ENCODE peak calls at places on chromosomes 3 and 15, in five cellular contexts. J is choroid plexus epithelial cell; D is T-cell; P is stimulated activated CD4-positive, alpha-beta T cell treated with anti-CD3 and anti-CD28 coated beads, Interleukin-1b, Interleukin-23, amount 100 ng/mL, for 24 hours; C is effector CD4-positive, alpha-beta T cell. Q is an unnamed sample.

GRCh38 chr3:157294444-157294843 is 134.5 kb upstream of the CCNL1 start:
- DNase-seq in J (peak; percentile 58), D (no peak), P (no peak), C (no peak), Q (no peak)

GRCh38 chr15:42349178-42349577 is 10.1 kb upstream of the CAPN3 start:
- DNase-seq in J (peak; percentile 76), D (no peak), P (no peak), C (no peak), Q (no peak)

GRCh38 chr3:72679540-72680198 is 168.6 kb downstream of the SHQ1 start:
- DNase-seq in J (no peak), D (no peak), P (no peak), C (no peak), Q (no peak)

GRCh38 chr3:71447803-71448202 is 135.7 kb downstream of the FOXP1 start:
- DNase-seq in J (peak; percentile 33), D (no peak), P (no peak), C (no peak), Q (no peak)

GRCh38 chr15:78440375-78441373 is 2.7 kb downstream of the IREB2 start:
- DNase-seq in J (no peak), D (no peak), P (no peak), C (no peak), Q (no peak)

GRCh38 chr3:42709621-42710020 is 7.0 kb upstream of the HHATL start:
- DNase-seq in J (no peak), D (no peak), P (no peak), C (no peak), Q (no peak)

GRCh38 chr3:108171095-108171494 is 51.1 kb downstream of the IFT57 start:
- DNase-seq in J (no peak), D (no peak), P (no peak), C (no peak), Q (no peak)

GRCh38 chr3:29708884-29709283 is 428.0 kb downstream of the RBMS3 start:
- DNase-seq in J (no peak), D (no peak), P (no peak), C (no peak), Q (no peak)

GRCh38 chr3:49602877-49603411 is 48.7 kb downstream of the BSN start:
- DNase-seq in J (no peak), D (peak; percentile 29), P (peak; percentile 20), C (peak; percentile 41), Q (no peak)

GRCh38 chr15:32669870-32670623 is 28.5 kb downstream of the SCG5 start:
- DNase-seq in J (peak; percentile 65), D (no peak), P (no peak), C (no peak), Q (no peak)

GRCh38 chr15:62165029-62165792 is at the start of gene C2CD4B:
- DNase-seq in J (no peak), D (no peak), P (no peak), C (no peak), Q (peak; percentile 42)

GRCh38 chr3:105904683-105905320 is 36.0 kb upstream of the CBLB start:
- DNase-seq in J (peak; percentile 43), D (no peak), P (no peak), C (no peak), Q (no peak)

GRCh38 chr3:38538773-38539353 is 42.7 kb downstream of the EXOG start:
- DNase-seq in J (no peak), D (no peak), P (no peak), C (no peak), Q (no peak)

GRCh38 chr3:182861345-182861744 is 68.0 kb downstream of the ATP11B start:
- DNase-seq in J (peak; percentile 5), D (no peak), P (no peak), C (no peak), Q (no peak)

GRCh38 chr3:127393131-127393820 is 105.4 kb upstream of the PRR20G start:
- DNase-seq in J (no peak), D (no peak), P (no peak), C (no peak), Q (no peak)

GRCh38 chr3:9404680-9405079 is 7.3 kb downstream of the SETD5 start:
- DNase-seq in J (peak; percentile 23), D (peak; percentile 10), P (no peak), C (peak; percentile 23), Q (no peak)

GRCh38 chr3:52679811-52680210 is 5.9 kb downstream of the PBRM1 start:
- DNase-seq in J (peak; percentile 27), D (no peak), P (no peak), C (no peak), Q (no peak)

GRCh38 chr3:64238971-64239667 is 13.9 kb upstream of the PRICKLE2 start:
- DNase-seq in J (peak; percentile 98), D (no peak), P (no peak), C (no peak), Q (peak; percentile 67)

GRCh38 chr15:38705421-38706219 is 141.0 kb upstream of the RASGRP1 start:
- DNase-seq in J (no peak), D (no peak), P (no peak), C (no peak), Q (no peak)

GRCh38 chr15:88448991-88449461 is 18.2 kb downstream of the MRPL46 start:
- DNase-seq in J (no peak), D (no peak), P (no peak), C (no peak), Q (no peak)

GRCh38 chr15:27694506-27695077 is 404.5 kb downstream of the OCA2 start:
- DNase-seq in J (peak; percentile 5), D (no peak), P (no peak), C (no peak), Q (no peak)

GRCh38 chr15:63381301-63382192 is at the start of gene CA12:
- DNase-seq in J (peak; percentile 53), D (no peak), P (no peak), C (no peak), Q (peak; percentile 58)

GRCh38 chr15:92343869-92344643 is 49.6 kb upstream of the ST8SIA2 start:
- DNase-seq in J (no peak), D (no peak), P (no peak), C (no peak), Q (peak; percentile 6)

GRCh38 chr3:104696470-104696869 is 670.2 kb upstream of the ALCAM start:
- DNase-seq in J (no peak), D (no peak), P (no peak), C (no peak), Q (no peak)

GRCh38 chr15:59140422-59141226 is 35.7 kb downstream of the CCNB2 start:
- DNase-seq in J (peak; percentile 36), D (no peak), P (no peak), C (no peak), Q (no peak)

GRCh38 chr15:70361891-70362290 is 264.2 kb upstream of the TLE3 start:
- DNase-seq in J (no peak), D (no peak), P (no peak), C (no peak), Q (no peak)

GRCh38 chr15:71599404-71600225 is 210.7 kb upstream of the NR2E3 start:
- DNase-seq in J (no peak), D (no peak), P (no peak), C (no peak), Q (no peak)

GRCh38 chr3:37680393-37680792 is 181.3 kb upstream of the CTDSPL start:
- DNase-seq in J (no peak), D (no peak), P (no peak), C (no peak), Q (no peak)

GRCh38 chr3:27826448-27826847 is 104.3 kb upstream of the EOMES start:
- DNase-seq in J (no peak), D (no peak), P (no peak), C (no peak), Q (no peak)

GRCh38 chr15:38042707-38043445 is 108.4 kb downstream of the TMCO5A start:
- DNase-seq in J (no peak), D (no peak), P (no peak), C (no peak), Q (no peak)

GRCh38 chr3:153350420-153350819 is 188.4 kb downstream of the RAP2B start:
- DNase-seq in J (peak; percentile 95), D (no peak), P (no peak), C (no peak), Q (no peak)